ENCODE peak calls at places on chromosomes 11 and 22, in ten cellular contexts. One of them, this sample, is unnamed.

GRCh38 chr22:23781533-23781932 is 5.2 kb upstream of the SMARCB1 start:
- DNase-seq in spleen: no peak
- DNase-seq in colonic mucosa: no peak
- DNase-seq in cardiac muscle cell: no peak
- DNase-seq in GM12865: no peak
- DNase-seq in CD8-positive, alpha-beta T cell: no peak
- DNase-seq in astrocyte of the spinal cord: peak; percentile 32
- DNase-seq in breast epithelium: no peak
- DNase-seq in heart right ventricle: no peak
- DNase-seq in lower leg skin: no peak
- DNase-seq in this sample: peak; percentile 64

GRCh38 chr11:61609000-61609969 is 28.4 kb upstream of the SYT7 start:
- DNase-seq in astrocyte of the spinal cord: no peak
- DNase-seq in breast epithelium: no peak
- DNase-seq in colonic mucosa: peak; percentile 86
- DNase-seq in heart right ventricle: no peak
- DNase-seq in cardiac muscle cell: no peak
- DNase-seq in lower leg skin: no peak
- DNase-seq in spleen: no peak
- DNase-seq in CD8-positive, alpha-beta T cell: no peak
- DNase-seq in GM12865: no peak
- DNase-seq in this sample: peak; percentile 62

GRCh38 chr22:48939441-48940265 is 888.0 kb downstream of the BRD1 start:
- DNase-seq in cardiac muscle cell: no peak
- DNase-seq in heart right ventricle: no peak
- DNase-seq in astrocyte of the spinal cord: no peak
- DNase-seq in lower leg skin: peak; percentile 71
- DNase-seq in breast epithelium: no peak
- DNase-seq in CD8-positive, alpha-beta T cell: no peak
- DNase-seq in spleen: no peak
- DNase-seq in colonic mucosa: peak; percentile 10
- DNase-seq in GM12865: no peak
- DNase-seq in this sample: no peak

GRCh38 chr22:48175721-48176120 is 1413.3 kb downstream of the TBC1D22A start:
- DNase-seq in spleen: no peak
- DNase-seq in CD8-positive, alpha-beta T cell: no peak
- DNase-seq in heart right ventricle: no peak
- DNase-seq in lower leg skin: peak; percentile 52
- DNase-seq in cardiac muscle cell: no peak
- DNase-seq in colonic mucosa: no peak
- DNase-seq in astrocyte of the spinal cord: no peak
- DNase-seq in GM12865: no peak
- DNase-seq in breast epithelium: no peak
- DNase-seq in this sample: no peak

GRCh38 chr11:94926698-94927237 is 46.6 kb downstream of the CWC15 start:
- DNase-seq in heart right ventricle: peak; percentile 84
- DNase-seq in cardiac muscle cell: peak; percentile 23
- DNase-seq in breast epithelium: peak; percentile 60
- DNase-seq in CD8-positive, alpha-beta T cell: no peak
- DNase-seq in GM12865: no peak
- DNase-seq in spleen: no peak
- DNase-seq in colonic mucosa: peak; percentile 58
- DNase-seq in lower leg skin: peak; percentile 90
- DNase-seq in astrocyte of the spinal cord: peak; percentile 96
- DNase-seq in this sample: peak; percentile 12

GRCh38 chr11:7278314-7278917 is 26.7 kb downstream of the SYT9 start:
- DNase-seq in breast epithelium: no peak
- DNase-seq in GM12865: peak; percentile 52
- DNase-seq in astrocyte of the spinal cord: peak; percentile 29
- DNase-seq in lower leg skin: no peak
- DNase-seq in colonic mucosa: no peak
- DNase-seq in heart right ventricle: no peak
- DNase-seq in spleen: no peak
- DNase-seq in cardiac muscle cell: peak; percentile 53
- DNase-seq in CD8-positive, alpha-beta T cell: no peak
- DNase-seq in this sample: peak; percentile 69

GRCh38 chr22:22431271-22432220 is 77.0 kb downstream of the ZNF280B start:
- DNase-seq in colonic mucosa: peak; percentile 72
- DNase-seq in CD8-positive, alpha-beta T cell: peak; percentile 51
- DNase-seq in GM12865: peak; percentile 63
- DNase-seq in cardiac muscle cell: peak; percentile 1
- DNase-seq in heart right ventricle: peak; percentile 26
- DNase-seq in astrocyte of the spinal cord: peak; percentile 39
- DNase-seq in spleen: peak; percentile 87
- DNase-seq in lower leg skin: no peak
- DNase-seq in breast epithelium: no peak
- DNase-seq in this sample: peak; percentile 54

GRCh38 chr22:18970180-18970947 is 34.3 kb upstream of the PRODH start:
- DNase-seq in astrocyte of the spinal cord: no peak
- DNase-seq in GM12865: no peak
- DNase-seq in colonic mucosa: no peak
- DNase-seq in CD8-positive, alpha-beta T cell: no peak
- DNase-seq in lower leg skin: no peak
- DNase-seq in heart right ventricle: no peak
- DNase-seq in spleen: peak; percentile 59
- DNase-seq in cardiac muscle cell: peak; percentile 62
- DNase-seq in breast epithelium: no peak
- DNase-seq in this sample: no peak

GRCh38 chr11:9568854-9569587 is 4.4 kb upstream of the WEE1 start:
- DNase-seq in breast epithelium: peak; percentile 87
- DNase-seq in spleen: no peak
- DNase-seq in CD8-positive, alpha-beta T cell: no peak
- DNase-seq in colonic mucosa: peak; percentile 94
- DNase-seq in heart right ventricle: peak; percentile 25
- DNase-seq in lower leg skin: peak; percentile 90
- DNase-seq in GM12865: peak; percentile 55
- DNase-seq in astrocyte of the spinal cord: peak; percentile 98
- DNase-seq in cardiac muscle cell: peak; percentile 50
- DNase-seq in this sample: peak; percentile 97

GRCh38 chr11:69337211-69337721 is 43.3 kb downstream of the MYEOV start:
- DNase-seq in lower leg skin: peak; percentile 60
- DNase-seq in breast epithelium: no peak
- DNase-seq in CD8-positive, alpha-beta T cell: no peak
- DNase-seq in spleen: no peak
- DNase-seq in astrocyte of the spinal cord: peak; percentile 27
- DNase-seq in GM12865: peak; percentile 67
- DNase-seq in cardiac muscle cell: peak; percentile 2
- DNase-seq in colonic mucosa: peak; percentile 71
- DNase-seq in heart right ventricle: no peak
- DNase-seq in this sample: peak; percentile 71

GRCh38 chr11:35617687-35618496 is at the start of gene FJX1:
- DNase-seq in heart right ventricle: peak; percentile 61
- DNase-seq in CD8-positive, alpha-beta T cell: no peak
- DNase-seq in breast epithelium: peak; percentile 39
- DNase-seq in colonic mucosa: peak; percentile 21
- DNase-seq in GM12865: peak; percentile 83
- DNase-seq in spleen: peak; percentile 78
- DNase-seq in cardiac muscle cell: peak; percentile 75
- DNase-seq in astrocyte of the spinal cord: peak; percentile 93
- DNase-seq in lower leg skin: peak; percentile 86
- DNase-seq in this sample: peak; percentile 86

DNA sequence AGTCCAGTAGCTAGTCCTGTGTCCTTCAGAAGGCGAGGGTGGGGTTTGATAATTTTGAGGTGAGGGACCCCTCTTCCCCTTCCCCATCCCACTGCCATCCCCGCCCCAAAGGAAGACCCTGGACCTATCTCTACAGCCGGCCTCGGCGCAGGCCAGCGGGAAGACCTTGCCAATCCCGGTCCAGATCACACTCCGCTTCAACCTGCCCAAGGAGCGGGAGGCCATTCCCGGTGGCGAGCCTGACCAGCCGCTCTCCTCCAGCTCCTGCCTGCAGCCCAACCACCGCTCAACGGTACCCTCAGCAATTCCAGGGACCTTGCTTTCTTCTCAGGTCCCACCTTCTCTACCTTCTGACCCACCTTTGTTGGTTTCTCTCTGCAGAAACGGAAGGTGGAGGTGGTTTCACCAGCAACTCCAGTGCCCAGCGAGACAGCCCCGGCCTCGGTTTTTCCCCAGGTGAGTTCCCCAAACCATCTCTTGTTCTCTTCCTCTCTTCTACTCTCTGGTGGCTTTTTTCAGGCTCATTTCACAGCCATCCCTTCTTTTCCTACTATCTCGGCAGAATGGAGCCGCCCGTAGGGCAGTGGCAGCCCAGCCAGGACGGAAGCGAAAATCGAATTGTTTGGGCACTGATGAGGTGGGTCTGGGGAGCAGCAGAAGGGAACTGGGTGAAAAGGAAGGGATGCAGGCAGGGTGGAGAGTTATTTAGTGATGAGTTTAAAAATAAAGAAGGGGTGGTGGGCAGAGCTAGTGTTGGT is 1.3 kb downstream of the KAT5 start:
- DNase-seq in heart right ventricle: no peak
- DNase-seq in lower leg skin: peak; percentile 83
- DNase-seq in astrocyte of the spinal cord: no peak
- DNase-seq in breast epithelium: no peak
- DNase-seq in spleen: peak; percentile 77
- DNase-seq in cardiac muscle cell: no peak
- DNase-seq in CD8-positive, alpha-beta T cell: no peak
- DNase-seq in colonic mucosa: no peak
- DNase-seq in GM12865: no peak
- DNase-seq in this sample: no peak
- H3K4me3 ChIP-seq in heart right ventricle: peak overlapping the region; percentile 59
- H3K4me3 ChIP-seq in lower leg skin: no peak overlapping the region
- H3K4me3 ChIP-seq in astrocyte of the spinal cord: no peak overlapping the region
- H3K4me3 ChIP-seq in breast epithelium: peak overlapping the region; percentile 80
- H3K4me3 ChIP-seq in spleen: no peak overlapping the region
- H3K4me3 ChIP-seq in cardiac muscle cell: no peak overlapping the region
- H3K4me3 ChIP-seq in CD8-positive, alpha-beta T cell: no peak overlapping the region
- H3K4me3 ChIP-seq in colonic mucosa: no peak overlapping the region
- H3K4me3 ChIP-seq in GM12865: peak overlapping the region; percentile 90
- H3K4me3 ChIP-seq in this sample: peak overlapping the region; percentile 70

GRCh38 chr11:538431-539051 is 1.2 kb downstream of the LRRC56 start:
- DNase-seq in CD8-positive, alpha-beta T cell: no peak
- DNase-seq in astrocyte of the spinal cord: no peak
- DNase-seq in spleen: peak; percentile 76
- DNase-seq in breast epithelium: no peak
- DNase-seq in colonic mucosa: no peak
- DNase-seq in lower leg skin: peak; percentile 82
- DNase-seq in cardiac muscle cell: no peak
- DNase-seq in GM12865: no peak
- DNase-seq in heart right ventricle: no peak
- DNase-seq in this sample: no peak

GRCh38 chr11:537622-538430 is 499 bp downstream of the LRRC56 start:
- DNase-seq in colonic mucosa: no peak
- DNase-seq in breast epithelium: no peak
- DNase-seq in CD8-positive, alpha-beta T cell: no peak
- DNase-seq in GM12865: no peak
- DNase-seq in spleen: no peak
- DNase-seq in heart right ventricle: no peak
- DNase-seq in astrocyte of the spinal cord: no peak
- DNase-seq in lower leg skin: peak; percentile 86
- DNase-seq in cardiac muscle cell: no peak
- DNase-seq in this sample: no peak

GRCh38 chr11:540583-541432 is 3.5 kb downstream of the LRRC56 start:
- DNase-seq in breast epithelium: no peak
- DNase-seq in astrocyte of the spinal cord: no peak
- DNase-seq in heart right ventricle: peak; percentile 7
- DNase-seq in spleen: peak; percentile 74
- DNase-seq in cardiac muscle cell: no peak
- DNase-seq in CD8-positive, alpha-beta T cell: no peak
- DNase-seq in colonic mucosa: no peak
- DNase-seq in GM12865: no peak
- DNase-seq in lower leg skin: no peak
- DNase-seq in this sample: no peak

GRCh38 chr11:541433-541885 is 4.1 kb downstream of the LRRC56 start:
- DNase-seq in breast epithelium: no peak
- DNase-seq in colonic mucosa: no peak
- DNase-seq in spleen: peak; percentile 70
- DNase-seq in astrocyte of the spinal cord: no peak
- DNase-seq in heart right ventricle: no peak
- DNase-seq in lower leg skin: no peak
- DNase-seq in CD8-positive, alpha-beta T cell: no peak
- DNase-seq in GM12865: no peak
- DNase-seq in cardiac muscle cell: no peak
- DNase-seq in this sample: no peak

GRCh38 chr11:539971-540481 is 2.7 kb downstream of the LRRC56 start:
- DNase-seq in cardiac muscle cell: no peak
- DNase-seq in spleen: peak; percentile 72
- DNase-seq in lower leg skin: no peak
- DNase-seq in GM12865: no peak
- DNase-seq in colonic mucosa: no peak
- DNase-seq in CD8-positive, alpha-beta T cell: no peak
- DNase-seq in heart right ventricle: no peak
- DNase-seq in breast epithelium: no peak
- DNase-seq in astrocyte of the spinal cord: no peak
- DNase-seq in this sample: no peak
- TF ChIP-seq CTCF in cardiac muscle cell: no peak
- TF ChIP-seq CTCF in spleen: no peak
- TF ChIP-seq CTCF in lower leg skin: no peak
- TF ChIP-seq CTCF in GM12865: no peak
- TF ChIP-seq CTCF in colonic mucosa: no peak
- TF ChIP-seq CTCF in CD8-positive, alpha-beta T cell: no peak
- TF ChIP-seq CTCF in heart right ventricle: no peak
- TF ChIP-seq CTCF in breast epithelium: no peak
- TF ChIP-seq CTCF in astrocyte of the spinal cord: no peak
- TF ChIP-seq CTCF in this sample: no peak

DNA sequence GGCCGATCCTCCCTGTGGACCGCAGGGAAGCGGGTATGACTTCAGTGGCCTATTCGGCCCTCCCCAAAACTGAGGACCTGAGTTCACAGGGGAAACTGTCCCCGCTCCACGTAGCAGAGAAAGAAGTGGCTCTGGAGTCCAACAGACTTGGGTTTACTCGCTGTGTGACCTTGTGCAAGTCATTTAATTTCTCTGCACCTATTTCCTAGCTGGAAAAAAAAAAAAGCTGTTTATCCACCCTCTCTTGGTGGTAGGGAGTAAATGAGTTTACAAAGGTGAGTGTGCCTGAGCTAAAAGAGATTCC is 2.2 kb downstream of the SPON1 start:
- DNase-seq in astrocyte of the spinal cord: no peak
- DNase-seq in CD8-positive, alpha-beta T cell: no peak
- DNase-seq in cardiac muscle cell: no peak
- DNase-seq in GM12865: no peak
- DNase-seq in breast epithelium: no peak
- DNase-seq in colonic mucosa: no peak
- DNase-seq in heart right ventricle: no peak
- DNase-seq in spleen: no peak
- DNase-seq in lower leg skin: no peak
- DNase-seq in this sample: no peak
- H3K4me3 ChIP-seq in astrocyte of the spinal cord: no peak overlapping the region
- H3K4me3 ChIP-seq in CD8-positive, alpha-beta T cell: no peak overlapping the region
- H3K4me3 ChIP-seq in cardiac muscle cell: peak overlapping the region; percentile 39
- H3K4me3 ChIP-seq in GM12865: no peak overlapping the region
- H3K4me3 ChIP-seq in breast epithelium: peak overlapping the region; percentile 71
- H3K4me3 ChIP-seq in colonic mucosa: peak overlapping the region; percentile 56
- H3K4me3 ChIP-seq in heart right ventricle: peak overlapping the region; percentile 31
- H3K4me3 ChIP-seq in spleen: no peak overlapping the region
- H3K4me3 ChIP-seq in lower leg skin: no peak overlapping the region
- H3K4me3 ChIP-seq in this sample: peak overlapping the region; percentile 60

DNA sequence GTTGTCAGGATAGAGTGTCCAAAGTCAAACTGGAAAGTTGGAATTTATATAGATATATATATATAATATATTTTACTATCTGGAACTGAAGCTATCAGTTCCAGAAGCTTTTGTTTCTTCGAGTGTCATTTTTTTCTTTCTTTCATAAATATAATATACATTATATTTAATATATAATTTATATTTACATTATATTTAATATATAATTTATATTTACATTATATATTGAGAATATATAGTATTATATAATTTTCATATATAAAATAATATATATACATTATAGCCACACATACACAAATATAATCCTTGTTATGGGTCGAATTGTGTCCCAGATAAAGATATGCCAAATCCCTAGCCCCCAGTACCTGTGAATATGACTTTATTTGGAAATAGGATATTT is 842.3 kb upstream of the LRRC4C start:
- DNase-seq in colonic mucosa: no peak
- DNase-seq in cardiac muscle cell: no peak
- DNase-seq in lower leg skin: no peak
- DNase-seq in GM12865: no peak
- DNase-seq in CD8-positive, alpha-beta T cell: no peak
- DNase-seq in spleen: no peak
- DNase-seq in breast epithelium: no peak
- DNase-seq in astrocyte of the spinal cord: no peak
- DNase-seq in heart right ventricle: no peak
- DNase-seq in this sample: no peak
- TF ChIP-seq CTCF in colonic mucosa: no peak
- TF ChIP-seq CTCF in cardiac muscle cell: no peak
- TF ChIP-seq CTCF in lower leg skin: no peak
- TF ChIP-seq CTCF in GM12865: no peak
- TF ChIP-seq CTCF in CD8-positive, alpha-beta T cell: no peak
- TF ChIP-seq CTCF in spleen: no peak
- TF ChIP-seq CTCF in breast epithelium: no peak
- TF ChIP-seq CTCF in astrocyte of the spinal cord: no peak
- TF ChIP-seq CTCF in heart right ventricle: no peak
- TF ChIP-seq CTCF in this sample: no peak

This sample was measured in PC-3.